ENCODE peak calls at places on chromosomes 16 and 17, in six cellular contexts. G, F, U, S, V and J are unnamed samples.

GRCh38 chr16:75620326-75621169 is 2.5 kb downstream of the ADAT1 start:
- DNase-seq in F (no peak), G (no peak), U (no peak), S (no peak), V (no peak), J (no peak)

GRCh38 chr17:77579717-77580116 is 378.8 kb upstream of the TNRC6C start:
- DNase-seq in S (no peak), V (no peak), F (no peak), G (no peak), U (no peak), J (no peak)

GRCh38 chr17:83050651-83051422 is 28.6 kb upstream of the METRNL start:
- DNase-seq in F (no peak), G (no peak), V (peak; percentile 63), S (no peak), U (no peak), J (peak; percentile 82)

GRCh38 chr17:17950806-17951205 is 21.4 kb downstream of the TOM1L2 start:
- DNase-seq in S (no peak), G (no peak), U (no peak), V (no peak), F (no peak), J (no peak)

GRCh38 chr16:13307861-13308260 is 406.5 kb downstream of the SHISA9 start:
- DNase-seq in U (no peak), G (no peak), F (no peak), S (no peak), V (no peak), J (no peak)

GRCh38 chr16:88781140-88782077 is 3.6 kb downstream of the PIEZO1 start:
- DNase-seq in U (no peak), V (no peak), F (no peak), S (peak; percentile 62), G (no peak), J (peak; percentile 85)

GRCh38 chr16:88066234-88066633 is 115.0 kb downstream of the BANP start:
- DNase-seq in F (no peak), S (no peak), V (no peak), U (no peak), G (no peak), J (peak; percentile 36)

GRCh38 chr17:18040287-18040858 is 1.2 kb downstream of the GID4 start:
- DNase-seq in U (no peak), S (no peak), G (no peak), F (no peak), V (no peak), J (no peak)

GRCh38 chr16:59905628-59906027 is 1171.5 kb upstream of the GOT2 start:
- DNase-seq in F (no peak), V (no peak), S (no peak), G (peak; percentile 68), U (no peak), J (no peak)

GRCh38 chr17:43992641-43993040 is 11.8 kb upstream of the NAGS start:
- DNase-seq in G (no peak), S (no peak), V (no peak), F (no peak), U (no peak), J (no peak)

GRCh38 chr17:27319536-27320221 is 25.8 kb downstream of the WSB1 start:
- DNase-seq in G (no peak), V (peak; percentile 64), S (peak; percentile 76), F (peak; percentile 67), U (peak; percentile 91), J (no peak)

GRCh38 chr16:64236351-64236750 is 885.5 kb downstream of the CDH11 start:
- DNase-seq in V (no peak), S (no peak), F (no peak), U (no peak), G (no peak), J (no peak)

GRCh38 chr16:11312718-11313492 is 31.8 kb upstream of the PRM1 start:
- DNase-seq in V (peak; percentile 81), F (peak; percentile 43), U (peak; percentile 65), G (peak; percentile 31), S (no peak), J (peak; percentile 77)

GRCh38 chr17:2058521-2059124 is 3.7 kb downstream of the HIC1 start:
- DNase-seq in S (peak; percentile 57), U (peak; percentile 93), F (peak; percentile 75), V (peak; percentile 86), G (peak; percentile 80), J (peak; percentile 93)

GRCh38 chr16:66606000-66606751 is 1.7 kb downstream of the CMTM3 start:
- DNase-seq in U (no peak), F (no peak), V (no peak), S (no peak), G (no peak), J (no peak)

GRCh38 chr17:49438885-49439284 is 24.2 kb upstream of the PHB1 start:
- DNase-seq in S (no peak), G (no peak), V (no peak), F (no peak), U (peak; percentile 13), J (no peak)

GRCh38 chr16:70331588-70332358 is 14.9 kb upstream of the DDX19A start:
- DNase-seq in V (no peak), U (peak; percentile 16), G (no peak), S (no peak), F (no peak), J (no peak)

GRCh38 chr16:14419817-14420216 is 210.2 kb downstream of the PARN start:
- DNase-seq in V (no peak), G (no peak), S (no peak), F (no peak), U (no peak), J (no peak)

GRCh38 chr16:60582528-60582927 is 1453.7 kb downstream of the CDH8 start:
- DNase-seq in G (no peak), S (no peak), F (no peak), U (no peak), V (no peak), J (no peak)

GRCh38 chr16:57043248-57043647 is 49.1 kb upstream of the CPNE2 start:
- DNase-seq in G (no peak), V (no peak), S (no peak), U (no peak), F (no peak), J (no peak)
- H3K4me3 ChIP-seq in G (no peak overlapping the region), V (no peak overlapping the region), S (no peak overlapping the region), U (no peak overlapping the region), F (no peak overlapping the region), J (no peak overlapping the region)

DNA sequence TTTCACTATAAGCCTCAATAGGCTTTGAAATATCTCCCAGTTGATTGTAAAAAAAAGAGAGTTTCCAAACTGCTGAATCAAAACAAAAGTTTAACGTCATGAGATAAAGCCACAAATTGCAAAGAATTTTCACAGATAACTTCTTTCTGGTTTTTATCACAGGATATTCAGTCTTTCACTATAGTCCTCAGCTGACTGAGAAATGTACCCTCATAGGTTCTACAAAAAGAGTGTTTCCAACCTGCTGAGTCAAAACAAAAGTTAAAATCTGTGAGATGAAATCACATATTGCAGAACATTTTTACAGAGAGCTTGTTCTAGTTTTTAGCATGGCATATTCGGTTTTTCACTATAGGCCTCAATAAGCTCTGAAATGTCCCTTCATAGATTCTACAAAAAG is 559.2 kb downstream of the KCNJ18 start:
- DNase-seq in V (no peak), F (no peak), S (no peak), G (no peak), U (no peak), J (no peak)
- H3K9me3 ChIP-seq in V (peaks cover 7% of the 10 kb centered on the region), F (no peaks in the 10 kb centered on the region), S (no peaks in the 10 kb centered on the region), G (peaks cover 15% of the 10 kb centered on the region), U (no peaks in the 10 kb centered on the region), J (peaks cover 90% of the 10 kb centered on the region)

DNA sequence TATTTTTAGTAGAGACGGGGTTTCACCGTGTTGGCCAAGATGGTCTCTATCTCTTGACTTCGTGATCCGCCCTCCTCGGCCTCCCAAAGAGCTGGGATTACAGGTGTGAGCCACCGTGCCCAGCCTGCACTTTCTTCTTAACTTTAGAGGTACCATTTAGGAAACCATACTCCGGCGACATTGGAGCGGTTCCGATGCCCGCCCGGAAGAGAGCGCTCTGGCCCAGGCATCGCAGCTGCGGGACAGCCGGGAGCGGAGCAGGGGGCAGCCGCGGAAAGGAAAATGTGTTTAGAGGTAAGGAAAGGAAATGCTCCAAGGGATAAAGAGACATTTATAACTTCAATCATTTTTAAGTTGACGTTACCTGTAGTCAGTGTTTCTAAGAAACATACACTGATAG is 6.0 kb upstream of the HS3ST3B1 start:
- DNase-seq in U (no peak), G (no peak), V (no peak), S (no peak), F (no peak), J (no peak)
- TF ChIP-seq CTCF in U (no peak), G (no peak), V (no peak), S (no peak), F (no peak), J (no peak)

GRCh38 chr17:73091410-73091769 is 1.1 kb downstream of the SLC39A11 start:
- DNase-seq in G (no peak), U (no peak), F (no peak), S (no peak), V (no peak), J (no peak)
- H3K4me3 ChIP-seq in G (peak overlapping the region; percentile 66), U (no peak overlapping the region), F (peak overlapping the region; percentile 74), S (peak overlapping the region; percentile 61), V (peak overlapping the region; percentile 72), J (no peak overlapping the region)